ENCODE peak calls at places on chromosomes 6 and 20, in four cellular contexts. G is A549, E is IMR-90, M is K562. Z is an unnamed sample.

GRCh38 chr6:101824551-101825345 is 431.2 kb downstream of the GRIK2 start:
- DNase-seq in G (no peak), M (no peak), E (peak), Z (no peak)

GRCh38 chr6:34829137-34829536 is 37.3 kb downstream of the BLTP3A start:
- DNase-seq in G (no peak), E (no peak), M (no peak), Z (no peak)

GRCh38 chr6:52498538-52499017 is 78.3 kb downstream of the TRAM2 start:
- DNase-seq in G (no peak), E (no peak), M (no peak), Z (no peak)

GRCh38 chr6:4936681-4937041 is 67.2 kb downstream of the RPP40 start:
- DNase-seq in G (peak), E (peak), M (peak), Z (peak)

GRCh38 chr20:6055161-6055783 is 1.4 kb upstream of the LRRN4 start:
- DNase-seq in M (peak), E (no peak), G (no peak), Z (no peak)

GRCh38 chr6:123380257-123380656 is 256.5 kb downstream of the TRDN start:
- DNase-seq in G (peak), M (peak), E (no peak), Z (peak)

GRCh38 chr6:13288481-13288880 is 39.9 kb downstream of the TBC1D7 start:
- DNase-seq in M (no peak), G (no peak), E (no peak), Z (no peak)

GRCh38 chr20:21981179-21981578 is 275.7 kb downstream of the PAX1 start:
- DNase-seq in M (no peak), G (peak), E (no peak), Z (no peak)

GRCh38 chr6:152948150-152948768 is 34.6 kb downstream of the FBXO5 start:
- DNase-seq in M (peak), E (peak), G (peak), Z (peak)

GRCh38 chr6:132587462-132587861 is 2.1 kb downstream of the TAAR5 start:
- DNase-seq in M (no peak), G (no peak), E (no peak), Z (no peak)

GRCh38 chr20:36821964-36822437 is 48.4 kb upstream of the DSN1 start:
- DNase-seq in G (no peak), E (no peak), M (peak), Z (no peak)

GRCh38 chr6:25899580-25900408 is 25.8 kb upstream of the SLC17A3 start:
- DNase-seq in G (no peak), E (no peak), M (no peak), Z (peak)

GRCh38 chr6:2480267-2480966 is 235.0 kb upstream of the GMDS start:
- DNase-seq in G (no peak), E (no peak), M (no peak), Z (no peak)

GRCh38 chr6:63066053-63066704 is 145.1 kb upstream of the FKBP1C start:
- DNase-seq in E (no peak), M (no peak), G (peak), Z (peak)

GRCh38 chr6:165098165-165098564 is 211.2 kb downstream of the C6orf118 start:
- DNase-seq in E (no peak), M (peak), G (peak), Z (no peak)

GRCh38 chr6:162344935-162345599 is 382.5 kb downstream of the PRKN start:
- DNase-seq in G (no peak), M (no peak), E (no peak), Z (no peak)

GRCh38 chr20:39252035-39252434 is 289.9 kb downstream of the DHX35 start:
- DNase-seq in G (no peak), E (no peak), M (no peak), Z (no peak)

GRCh38 chr6:169417101-169417500 is 163.5 kb upstream of the THBS2 start:
- DNase-seq in M (no peak), G (no peak), E (no peak), Z (no peak)

GRCh38 chr6:71080793-71081192 is 123.9 kb upstream of the B3GAT2 start:
- DNase-seq in G (no peak), E (peak), M (no peak), Z (no peak)

DNA sequence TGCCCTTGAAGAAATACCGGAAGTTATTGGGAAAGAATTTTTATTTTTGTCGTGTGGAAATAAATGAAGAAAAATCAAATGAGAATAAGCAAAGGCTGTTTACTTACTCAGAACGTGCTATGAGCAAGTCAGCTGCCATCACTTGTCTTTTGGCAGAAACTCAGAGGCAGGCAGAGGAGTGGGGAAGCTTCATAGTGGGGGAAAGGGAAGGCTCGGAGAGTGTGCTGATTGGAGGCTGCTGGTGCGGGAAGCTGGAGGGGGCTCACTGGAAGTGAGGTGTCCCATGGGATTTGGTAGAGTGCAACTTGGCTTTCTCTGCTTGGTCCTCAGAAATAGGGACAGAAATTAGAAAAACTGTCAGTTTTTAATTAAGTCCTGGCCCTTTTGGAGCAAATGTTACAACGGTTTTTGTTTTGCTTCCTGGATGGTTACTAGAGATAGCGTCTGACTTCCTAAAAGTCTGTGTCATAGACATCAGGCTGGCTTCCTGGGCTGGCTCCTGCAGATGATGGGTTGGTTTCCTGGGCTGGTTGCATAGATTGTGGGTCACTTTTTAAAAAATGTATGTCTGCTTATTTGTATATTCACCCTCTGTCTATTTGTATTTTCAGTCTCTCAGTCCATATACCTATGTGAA is 80.0 kb upstream of the EEF1E1 start:
- DNase-seq in G (no peak), E (peak), M (no peak), Z (no peak)
- TF ChIP-seq MAZ in G (no peak), E (no peak), M (no peak), Z (no peak)

GRCh38 chr6:53860511-53860910 is 65.7 kb downstream of the LRRC1 start:
- DNase-seq in M (no peak), E (no peak), G (no peak), Z (no peak)
- TF ChIP-seq MAZ in M (no peak), E (no peak), G (no peak), Z (no peak)

GRCh38 chr20:12270863-12271262 is 353.2 kb downstream of the BTBD3 start:
- DNase-seq in E (no peak), G (no peak), M (no peak), Z (no peak)

DNA sequence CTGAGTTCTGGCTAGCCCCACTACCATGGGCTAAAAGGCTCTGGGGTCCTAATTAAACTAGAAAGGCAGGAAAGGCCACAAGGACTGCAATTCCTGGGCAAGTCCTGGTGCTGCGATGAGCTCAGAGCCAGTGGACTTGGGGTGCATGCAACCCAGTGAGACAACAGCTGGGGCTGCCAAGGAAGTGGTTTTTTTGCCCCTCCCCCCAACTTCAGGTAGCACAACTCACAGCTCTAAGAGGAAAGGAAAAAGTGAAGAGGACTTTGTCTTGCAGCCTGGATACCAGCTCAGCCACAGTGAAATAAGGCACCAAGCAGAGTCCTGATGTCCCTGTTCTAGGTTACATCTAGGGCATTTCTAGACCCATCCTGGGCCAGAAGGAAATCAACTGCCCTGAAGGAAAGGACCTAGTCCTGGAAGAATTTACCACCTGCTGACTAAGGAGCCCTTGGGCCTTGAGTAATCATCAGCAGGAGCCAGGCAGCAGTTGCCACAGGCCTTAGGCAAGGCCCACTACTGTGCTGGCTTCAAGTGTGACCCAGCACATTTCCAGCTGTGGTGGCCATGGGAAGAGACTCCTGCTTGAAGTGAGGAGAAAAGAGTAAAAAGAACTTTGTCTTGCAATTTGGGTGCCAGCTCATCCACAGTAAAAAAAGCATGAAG is 358.4 kb downstream of the BTBD3 start:
- DNase-seq in G (no peak), E (no peak), M (no peak), Z (no peak)
- TF ChIP-seq MAZ in G (no peak), E (no peak), M (no peak), Z (no peak)

DNA sequence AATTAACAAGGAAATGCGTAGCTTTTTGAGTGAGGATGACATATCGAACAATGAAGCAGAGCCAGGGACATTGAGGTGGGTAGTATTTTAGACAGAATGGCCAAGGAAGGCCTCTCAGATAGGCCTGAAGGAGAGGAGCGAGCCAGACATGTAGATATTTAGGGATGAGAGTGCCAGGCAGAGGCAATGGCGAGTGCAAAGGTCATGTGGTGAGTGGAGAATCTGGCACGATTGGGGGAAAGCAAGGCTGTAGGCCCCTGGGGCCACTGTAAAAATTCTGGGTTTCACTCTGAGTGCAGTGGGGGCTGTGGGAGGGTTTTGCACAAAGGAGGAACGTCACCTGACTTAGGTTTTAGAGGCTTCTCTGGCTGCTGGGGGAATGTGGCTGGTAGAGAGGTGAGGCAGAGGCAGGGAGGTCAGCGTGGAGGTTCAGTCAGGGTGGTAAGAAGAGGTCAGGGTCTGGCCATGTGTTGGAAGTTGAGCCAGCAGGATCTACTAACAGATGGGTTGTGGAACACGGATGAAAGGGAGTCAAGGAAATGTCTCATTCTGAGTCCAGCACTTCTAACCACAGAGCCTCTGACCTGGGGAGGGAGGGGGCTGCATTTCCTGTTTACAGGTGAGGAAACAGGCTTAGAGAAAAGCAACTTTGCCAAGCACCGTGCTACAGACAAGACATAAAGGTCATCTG is 11.3 kb downstream of the SIRPA start:
- DNase-seq in G (no peak), E (no peak), M (no peak), Z (no peak)
- TF ChIP-seq MAZ in G (no peak), E (no peak), M (no peak), Z (no peak)

GRCh38 chr6:79574636-79575035 is 37.4 kb upstream of the LCA5 start:
- DNase-seq in E (peak), M (peak), G (peak), Z (peak)

GRCh38 chr6:79570802-79571367 is 33.7 kb upstream of the LCA5 start:
- DNase-seq in G (peak), E (peak), M (peak), Z (peak)

GRCh38 chr6:79570129-79570801 is 33.0 kb upstream of the LCA5 start:
- DNase-seq in G (no peak), E (peak), M (no peak), Z (peak)
- TF ChIP-seq MAZ in G (no peak), E (no peak), M (no peak), Z (no peak)

GRCh38 chr6:81465859-81466258 is 286.6 kb downstream of the TENT5A start:
- DNase-seq in G (peak), E (peak), M (no peak), Z (peak)
- TF ChIP-seq MAZ in G (no peak), E (no peak), M (no peak), Z (no peak)

Z was measured in HepG2.